ENCODE peak calls at places on chromosomes 16 and 17, in eight cellular contexts. K is A549, L is lower leg skin, J is fibroblast of pulmonary artery, B is gastrocnemius medialis, Z is epithelial cell of esophagus, A is mucosa of descending colon, P is body of pancreas. O is an unnamed sample.

GRCh38 chr16:68311316-68311620 is 449 bp downstream of the PRMT7 start:
- DNase-seq in B (no peak), Z (peak), K (no peak), A (no peak), J (no peak), P (no peak), L (no peak), O (no peak)

GRCh38 chr16:24834459-24835335 is 11.1 kb upstream of the SLC5A11 start:
- DNase-seq in A (peak), B (no peak), L (no peak), P (no peak), K (peak), Z (peak), J (peak), O (peak)

GRCh38 chr17:15893333-15894024 is 51.5 kb upstream of the ADORA2B start:
- DNase-seq in A (no peak), P (no peak), Z (no peak), L (no peak), K (peak), B (no peak), J (peak), O (peak)

GRCh38 chr17:64938925-64939474 is 19.7 kb upstream of the LRRC37A3 start:
- DNase-seq in K (peak), P (no peak), A (peak), B (no peak), Z (peak), J (peak), L (no peak), O (no peak)

GRCh38 chr16:4797805-4798252 is 2.7 kb downstream of the SMIM22 start:
- DNase-seq in K (no peak), Z (no peak), L (no peak), B (no peak), P (no peak), A (no peak), J (no peak), O (no peak)

GRCh38 chr16:3767333-3767977 is 50.1 kb upstream of the TRAP1 start:
- DNase-seq in J (no peak), L (no peak), K (no peak), P (no peak), A (no peak), Z (no peak), B (no peak), O (no peak)

GRCh38 chr16:49010396-49010795 is 271.2 kb downstream of the CBLN1 start:
- DNase-seq in A (no peak), J (no peak), B (no peak), K (no peak), L (no peak), P (no peak), Z (no peak), O (no peak)

GRCh38 chr17:65523853-65524664 is 37.4 kb downstream of the AXIN2 start:
- DNase-seq in K (no peak), A (no peak), P (no peak), J (peak), L (no peak), B (no peak), Z (no peak), O (no peak)

GRCh38 chr16:57703416-57704010 is 8.9 kb downstream of the DRC7 start:
- DNase-seq in Z (no peak), J (no peak), A (no peak), P (no peak), K (no peak), B (no peak), L (no peak), O (no peak)

GRCh38 chr17:77535435-77535834 is 394.7 kb downstream of the SEC14L1 start:
- DNase-seq in A (no peak), Z (no peak), B (no peak), K (no peak), J (no peak), P (no peak), L (no peak), O (no peak)

GRCh38 chr17:47251421-47251940 is 2.1 kb upstream of the ITGB3 start:
- DNase-seq in P (no peak), B (no peak), L (no peak), J (no peak), A (no peak), Z (no peak), K (no peak), O (no peak)

GRCh38 chr17:57377094-57377493 is 120.8 kb downstream of the MSI2 start:
- DNase-seq in L (no peak), A (no peak), K (peak), B (peak), Z (peak), J (no peak), P (peak), O (peak)

GRCh38 chr17:81994593-81995462 is 17.4 kb downstream of the ASPSCR1 start:
- DNase-seq in P (no peak), J (no peak), K (no peak), B (no peak), L (no peak), A (no peak), Z (no peak), O (no peak)

GRCh38 chr16:85810742-85811115 is 11.2 kb downstream of the COX4I1 start:
- DNase-seq in K (no peak), Z (no peak), P (no peak), J (no peak), L (no peak), B (no peak), A (no peak), O (no peak)

GRCh38 chr16:1309888-1310831 is 724 bp downstream of the UBE2I start:
- DNase-seq in J (peak), L (no peak), Z (peak), A (peak), B (peak), K (no peak), P (no peak), O (no peak)

GRCh38 chr16:60922920-60923319 is 1113.3 kb downstream of the CDH8 start:
- DNase-seq in K (no peak), B (no peak), L (no peak), Z (no peak), P (no peak), J (no peak), A (no peak), O (no peak)

GRCh38 chr17:41684050-41684449 is 4.6 kb upstream of the EIF1 start:
- DNase-seq in A (no peak), K (no peak), L (no peak), P (no peak), Z (no peak), J (no peak), B (no peak), O (no peak)

GRCh38 chr16:84059946-84060901 is 17.6 kb upstream of the SLC38A8 start:
- DNase-seq in A (no peak), K (no peak), P (no peak), B (no peak), J (no peak), Z (no peak), L (no peak), O (no peak)

GRCh38 chr16:85759631-85760419 is 8.9 kb upstream of the C16orf74 start:
- DNase-seq in K (peak), B (no peak), Z (peak), L (no peak), J (no peak), P (peak), A (peak), O (no peak)

GRCh38 chr16:89434490-89434889 is 55.9 kb downstream of the ANKRD11 start:
- DNase-seq in K (no peak), J (no peak), L (no peak), A (no peak), B (no peak), Z (no peak), P (no peak), O (no peak)

GRCh38 chr17:61426482-61427304 is 25.5 kb upstream of the TBX4 start:
- DNase-seq in Z (no peak), P (no peak), B (no peak), J (no peak), L (no peak), K (peak), A (no peak), O (no peak)

GRCh38 chr17:5122586-5123342 is 6.9 kb downstream of the USP6 start:
- DNase-seq in A (peak), J (peak), P (peak), B (peak), K (no peak), Z (no peak), L (no peak), O (no peak)

GRCh38 chr16:52257534-52257933 is 289.4 kb downstream of the TOX3 start:
- DNase-seq in K (no peak), B (no peak), L (no peak), J (no peak), A (no peak), P (no peak), Z (no peak), O (no peak)

GRCh38 chr16:57559075-57559790 is 16.8 kb downstream of the ADGRG5 start:
- DNase-seq in K (no peak), A (no peak), Z (no peak), P (no peak), L (no peak), J (no peak), B (no peak), O (no peak)

GRCh38 chr17:27634781-27635180 is 3.8 kb downstream of the LGALS9 start:
- DNase-seq in L (no peak), Z (no peak), J (no peak), B (no peak), K (no peak), P (no peak), A (no peak), O (no peak)

GRCh38 chr17:17443173-17443572 is 33.6 kb upstream of the MED9 start:
- DNase-seq in P (no peak), J (no peak), B (no peak), L (no peak), K (no peak), A (no peak), Z (no peak), O (peak)

GRCh38 chr17:46773676-46774075 is 44.8 kb downstream of the WNT3 start:
- DNase-seq in K (no peak), Z (no peak), A (no peak), P (no peak), J (no peak), B (no peak), L (no peak), O (no peak)

GRCh38 chr17:48471807-48472484 is 41.9 kb upstream of the SKAP1 start:
- DNase-seq in K (no peak), P (no peak), B (no peak), L (no peak), A (no peak), J (no peak), Z (no peak), O (no peak)

GRCh38 chr17:10697092-10698081 is at the start of the genes ADPRM and SCO1:
- DNase-seq in L (peak), B (peak), J (peak), K (peak), P (peak), Z (peak), A (peak), O (peak)
- TF ChIP-seq CTCF in L (no peak), B (peak), J (peak), K (peak), P (peak), Z (peak), A (peak), O (peak)

GRCh38 chr17:33751702-33752065 is 458.6 kb upstream of the ASIC2 start:
- DNase-seq in J (no peak), L (no peak), Z (no peak), K (no peak), B (no peak), A (no peak), P (no peak), O (no peak)
- H3K4me3 ChIP-seq in J (peak), L (no peak), Z (no peak), K (peak), B (no peak), A (no peak), P (no peak), O (no peak)

GRCh38 chr17:8324132-8324531 is 14.1 kb downstream of the ARHGEF15 start:
- DNase-seq in K (no peak), L (no peak), P (no peak), J (no peak), Z (no peak), A (no peak), B (no peak), O (no peak)
- TF ChIP-seq CTCF in K (no peak), L (no peak), P (no peak), J (no peak), Z (no peak), A (no peak), B (no peak), O (no peak)

GRCh38 chr16:62036807-62037135 is 533 bp upstream of the CDH8 start:
- DNase-seq in P (no peak), B (no peak), J (no peak), L (no peak), K (no peak), Z (no peak), A (no peak), O (no peak)

GRCh38 chr16:62035115-62036092 is 834 bp downstream of the CDH8 start:
- DNase-seq in P (no peak), B (no peak), L (no peak), Z (no peak), J (no peak), A (no peak), K (no peak), O (no peak)

GRCh38 chr16:62033065-62033464 is 3.2 kb downstream of the CDH8 start:
- DNase-seq in K (no peak), P (no peak), Z (no peak), A (no peak), B (no peak), J (no peak), L (no peak), O (no peak)

GRCh38 chr16:62036101-62036806 is at the start of gene CDH8:
- DNase-seq in L (no peak), J (no peak), A (no peak), K (no peak), P (no peak), Z (peak), B (no peak), O (no peak)

GRCh38 chr16:62034236-62035114 is 1.8 kb downstream of the CDH8 start:
- DNase-seq in B (no peak), K (no peak), J (no peak), P (no peak), L (no peak), Z (no peak), A (no peak), O (no peak)
- H3K4me3 ChIP-seq in B (peak), K (peak), J (no peak), P (no peak), L (no peak), Z (peak), A (no peak), O (no peak)

GRCh38 chr17:21124096-21124495 is 2.7 kb upstream of the DHRS7B start:
- DNase-seq in B (no peak), L (no peak), A (no peak), K (no peak), J (no peak), P (no peak), Z (no peak), O (no peak)

GRCh38 chr17:21126645-21127507 is at the start of gene DHRS7B:
- DNase-seq in A (peak), Z (peak), P (peak), L (peak), K (peak), J (peak), B (peak), O (peak)

GRCh38 chr17:21125862-21126261 is 902 bp upstream of the DHRS7B start:
- DNase-seq in P (no peak), K (no peak), B (no peak), Z (no peak), J (no peak), A (no peak), L (no peak), O (no peak)

GRCh38 chr17:21129023-21129681 is 2.4 kb downstream of the DHRS7B start:
- DNase-seq in B (peak), P (peak), K (peak), L (no peak), J (peak), A (no peak), Z (peak), O (peak)

GRCh38 chr17:21127508-21128077 is 829 bp downstream of the DHRS7B start:
- DNase-seq in K (no peak), B (no peak), L (no peak), Z (peak), P (no peak), J (no peak), A (no peak), O (peak)
- TF ChIP-seq CTCF in K (no peak), B (no peak), L (no peak), Z (no peak), P (no peak), J (no peak), A (no peak), O (no peak)

GRCh38 chr17:29155235-29155965 is 24.8 kb downstream of the MYO18A start:
- DNase-seq in A (peak), P (peak), J (peak), K (peak), Z (peak), B (no peak), L (no peak), O (peak)
- H3K4me3 ChIP-seq in A (no peak), P (no peak), J (no peak), K (no peak), Z (no peak), B (no peak), L (no peak), O (no peak)

DNA sequence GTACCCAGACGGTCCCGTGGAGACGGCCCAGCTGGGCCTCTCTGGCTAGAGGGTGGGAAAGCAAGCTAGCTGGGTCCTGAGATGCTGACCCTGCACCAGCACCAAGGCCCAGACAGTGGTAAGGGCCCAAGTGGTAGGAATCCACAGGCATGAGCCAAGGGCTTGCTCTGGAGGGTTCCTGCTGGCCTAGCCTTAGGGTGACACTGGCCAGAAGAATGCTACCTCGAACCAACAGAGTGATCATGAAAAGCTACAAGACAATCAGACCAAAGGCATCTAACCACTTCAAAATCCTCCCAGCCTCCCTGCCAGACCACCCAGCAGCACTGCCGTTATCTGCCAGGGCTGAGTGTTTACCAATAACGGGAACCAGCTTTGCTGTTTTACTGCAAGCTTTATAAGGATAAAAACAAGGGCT is 13.2 kb downstream of the HIC1 start:
- DNase-seq in K (no peak), Z (no peak), J (peak), P (no peak), L (no peak), A (peak), B (no peak), O (no peak)
- TF ChIP-seq CTCF in K (no peak), Z (no peak), J (peak), P (no peak), L (no peak), A (no peak), B (no peak), O (no peak)

GRCh38 chr17:29565643-29566472 is 979 bp downstream of the ABHD15 start:
- DNase-seq in L (peak), A (peak), J (no peak), K (peak), B (peak), P (peak), Z (peak), O (peak)
- H3K4me3 ChIP-seq in L (peak), A (peak), J (peak), K (peak), B (peak), P (peak), Z (peak), O (peak)

GRCh38 chr16:81035398-81035974 is at the start of gene ATMIN:
- DNase-seq in B (peak), K (peak), A (peak), L (peak), J (peak), Z (peak), P (peak), O (peak)

GRCh38 chr16:81040837-81041236 is 5.2 kb downstream of the ATMIN start:
- DNase-seq in Z (no peak), J (no peak), L (no peak), K (no peak), P (no peak), A (no peak), B (no peak), O (no peak)

GRCh38 chr16:81036751-81037350 is 1.2 kb downstream of the ATMIN start:
- DNase-seq in A (no peak), J (peak), K (peak), Z (peak), L (no peak), P (no peak), B (no peak), O (peak)

GRCh38 chr16:81041696-81042095 is 6.1 kb downstream of the ATMIN start:
- DNase-seq in B (no peak), J (no peak), P (no peak), A (no peak), Z (no peak), K (no peak), L (no peak), O (no peak)

DNA sequence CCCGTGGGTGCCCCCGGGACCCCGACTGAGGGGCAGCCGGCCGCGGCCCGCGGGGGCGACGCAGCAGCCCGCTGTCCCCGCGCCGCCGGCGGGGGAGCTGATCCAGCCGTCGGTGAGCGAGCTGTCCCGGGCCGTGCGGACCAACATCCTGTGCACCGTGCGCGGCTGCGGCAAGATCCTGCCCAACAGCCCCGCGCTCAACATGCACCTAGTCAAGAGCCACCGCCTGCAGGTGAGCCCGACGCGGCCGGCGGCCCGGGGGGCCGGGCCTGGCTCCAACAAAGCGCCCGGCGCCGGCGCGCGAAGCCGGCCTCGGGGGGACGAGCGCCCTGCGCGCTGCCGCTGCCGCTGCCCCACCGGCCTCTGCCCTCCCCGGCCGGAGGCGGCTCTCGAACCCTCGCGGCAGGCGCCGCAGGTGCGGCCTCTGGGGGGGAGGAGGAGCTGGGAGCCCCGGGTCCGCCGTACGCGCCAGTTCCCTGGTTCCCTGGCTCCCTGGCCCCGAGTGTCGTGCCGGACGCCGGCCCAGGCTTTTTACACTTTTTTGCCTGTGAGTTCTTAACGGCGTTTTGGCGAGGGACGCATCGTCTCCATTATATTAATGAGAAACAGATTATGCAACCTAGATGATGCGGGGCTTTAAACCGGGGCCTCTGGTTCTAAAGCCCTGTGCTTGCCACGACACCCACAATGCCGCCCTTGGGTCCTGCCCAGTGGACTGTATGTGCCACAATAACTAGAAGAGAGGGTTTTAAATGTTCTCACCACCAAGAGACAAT is 521 bp downstream of the ATMIN start:
- DNase-seq in J (peak), A (peak), P (peak), L (no peak), Z (peak), B (no peak), K (peak), O (peak)
- TF ChIP-seq CTCF in J (no peak), A (no peak), P (no peak), L (no peak), Z (no peak), B (no peak), K (no peak), O (no peak)

O was measured in bronchial epithelial cell.